ENCODE peak calls at places on chromosome 1, in five cellular contexts. B is RPMI7951, Z is AG08396, G is non-pigmented ciliary epithelial cell, D is astrocyte of the spinal cord. N is an unnamed sample.

GRCh38 chr1:175445661-175446060 is 253.1 kb upstream of the KIAA0040 start:
- DNase-seq in B (no peak), Z (no peak), G (no peak), D (no peak), N (no peak)

GRCh38 chr1:17819129-17819802 is 64.1 kb downstream of the ACTL8 start:
- DNase-seq in B (no peak), Z (no peak), G (no peak), D (no peak), N (no peak)

GRCh38 chr1:224328644-224329043 is 1.3 kb downstream of the NVL start:
- DNase-seq in B (no peak), Z (no peak), G (no peak), D (no peak), N (no peak)

GRCh38 chr1:6359568-6360496 is 33.7 kb downstream of the ACOT7 start:
- DNase-seq in B (peak), Z (peak), G (no peak), D (peak), N (peak)

GRCh38 chr1:24720152-24720551 is 25.1 kb upstream of the CLIC4 start:
- DNase-seq in B (peak), Z (peak), G (no peak), D (peak), N (peak)

GRCh38 chr1:203462878-203463277 is 12.7 kb upstream of the PRELP start:
- DNase-seq in B (peak), Z (peak), G (no peak), D (peak), N (peak)

GRCh38 chr1:237913345-237913744 is 22.6 kb upstream of the ZP4 start:
- DNase-seq in B (no peak), Z (no peak), G (no peak), D (no peak), N (no peak)

GRCh38 chr1:208243851-208244583 is at the start of gene PLXNA2:
- DNase-seq in B (peak), Z (peak), G (no peak), D (peak), N (peak)

GRCh38 chr1:45667321-45668111 is 18.8 kb downstream of the GPBP1L1 start:
- DNase-seq in B (no peak), Z (no peak), G (no peak), D (no peak), N (no peak)

N was measured in Daoy.